ENCODE peak calls at places on chromosomes 13 and 19, in seven cellular contexts. S, X, Y, V, D, C and N are unnamed samples.

GRCh38 chr19:43624933-43625332 is 5.5 kb upstream of the ZNF428 start:
- DNase-seq in D (no peak), Y (no peak), S (peak; percentile 76), C (peak; percentile 44), X (peak; percentile 57), V (no peak), N (no peak)

GRCh38 chr19:22625266-22626035 is 8.7 kb upstream of the ZNF492 start:
- DNase-seq in C (no peak), V (no peak), Y (no peak), X (no peak), D (no peak), S (no peak), N (no peak)

GRCh38 chr19:24051516-24051915 is 35.5 kb upstream of the ZNF254 start:
- DNase-seq in Y (no peak), C (no peak), D (no peak), V (no peak), X (no peak), S (no peak), N (no peak)

GRCh38 chr13:104286566-104287290 is 1220.5 kb upstream of the SLC10A2 start:
- DNase-seq in X (no peak), V (no peak), D (peak; percentile 15), C (no peak), Y (no peak), S (no peak), N (no peak)

GRCh38 chr13:112643759-112644459 is 45.9 kb upstream of the ATP11A start:
- DNase-seq in X (no peak), V (no peak), S (no peak), D (no peak), Y (no peak), C (no peak), N (no peak)

GRCh38 chr13:76791290-76791664 is 94.9 kb downstream of the KCTD12 start:
- DNase-seq in C (no peak), X (peak; percentile 38), D (no peak), S (no peak), V (no peak), Y (no peak), N (no peak)

GRCh38 chr13:66195238-66195637 is 1034.9 kb downstream of the PCDH9 start:
- DNase-seq in X (no peak), C (no peak), S (no peak), D (no peak), Y (no peak), V (no peak), N (no peak)

GRCh38 chr19:34481861-34482379 is 362 bp downstream of the WTIP start:
- DNase-seq in C (peak; percentile 44), X (no peak), Y (no peak), S (peak; percentile 88), D (no peak), V (no peak), N (no peak)

GRCh38 chr19:14059093-14059480 is 2.8 kb downstream of the PALM3 start:
- DNase-seq in V (no peak), D (peak; percentile 37), S (no peak), X (peak; percentile 8), C (no peak), Y (no peak), N (no peak)

GRCh38 chr19:3518669-3519068 is 12.6 kb downstream of the FZR1 start:
- DNase-seq in S (no peak), C (no peak), X (no peak), Y (no peak), V (no peak), D (no peak), N (no peak)

GRCh38 chr13:33379597-33379996 is 94.0 kb upstream of the STARD13 start:
- DNase-seq in C (no peak), D (no peak), V (no peak), X (no peak), S (no peak), Y (no peak), N (no peak)

GRCh38 chr13:106530907-106531520 is 4.4 kb downstream of the EFNB2 start:
- DNase-seq in D (no peak), C (no peak), V (no peak), S (no peak), X (no peak), Y (no peak), N (no peak)

GRCh38 chr13:113763254-113763653 is 4.2 kb downstream of the TMEM255B start:
- DNase-seq in C (no peak), S (no peak), Y (no peak), X (no peak), D (no peak), V (no peak), N (no peak)

GRCh38 chr19:11641241-11641640 is 44.0 kb downstream of the ZNF627 start:
- DNase-seq in S (no peak), X (no peak), D (no peak), C (no peak), V (no peak), Y (no peak), N (no peak)

GRCh38 chr13:108176685-108177274 is 38.6 kb downstream of the LIG4 start:
- DNase-seq in C (no peak), V (no peak), D (no peak), S (no peak), Y (no peak), X (peak; percentile 29), N (no peak)

GRCh38 chr13:103663996-103664395 is 597.8 kb upstream of the SLC10A2 start:
- DNase-seq in D (no peak), C (no peak), V (no peak), Y (no peak), S (no peak), X (no peak), N (no peak)

GRCh38 chr19:58395220-58395978 is at the start of gene RNF225:
- DNase-seq in X (no peak), S (peak; percentile 86), D (no peak), Y (no peak), C (no peak), V (no peak), N (no peak)

GRCh38 chr19:1952635-1953034 is 11.7 kb downstream of the CSNK1G2 start:
- DNase-seq in X (no peak), S (peak; percentile 65), Y (no peak), C (no peak), V (no peak), D (no peak), N (no peak)
- H3K4me3 ChIP-seq in X (no peak overlapping the region), S (no peak overlapping the region), Y (no peak overlapping the region), C (no peak overlapping the region), V (no peak overlapping the region), D (no peak overlapping the region), N (no peak overlapping the region)

DNA sequence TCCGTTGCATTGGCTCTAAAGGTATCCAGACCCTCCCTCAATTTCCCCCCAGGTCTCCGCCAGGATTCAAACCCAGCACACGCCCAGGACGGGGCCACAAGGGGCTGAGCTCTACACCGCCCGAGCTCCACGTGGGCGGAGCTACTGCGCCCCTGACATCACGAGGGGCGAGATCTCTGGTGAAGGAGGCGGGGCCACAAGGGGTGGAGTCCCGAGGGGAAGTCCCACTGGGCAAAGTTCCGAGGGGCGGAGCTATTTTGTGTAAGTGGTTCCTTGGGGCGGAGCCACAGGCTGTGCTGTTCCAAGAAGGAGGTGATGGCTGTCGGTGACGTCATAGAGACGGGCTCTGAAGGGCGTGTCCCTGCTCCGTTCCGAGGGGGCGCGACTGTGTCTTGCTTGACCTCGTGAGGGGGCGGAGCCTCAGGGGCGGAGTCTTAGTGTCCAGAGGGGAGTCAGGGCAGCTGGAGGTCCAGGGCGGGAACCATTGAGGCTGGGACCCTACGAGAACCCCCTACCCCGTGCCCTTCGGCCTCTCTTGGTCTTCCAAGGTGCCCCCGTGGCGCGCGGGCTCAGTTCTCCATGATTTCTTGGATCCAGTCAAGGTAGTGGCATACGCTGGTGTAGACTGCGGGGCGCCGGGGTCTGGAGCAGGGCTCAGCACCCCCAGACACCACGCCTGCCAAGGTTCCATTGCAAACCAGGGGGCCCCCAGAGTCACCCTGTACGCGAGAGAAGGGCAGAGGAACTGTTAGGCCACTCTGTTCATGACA is 1.3 kb upstream of the KLK8 start:
- DNase-seq in X (peak; percentile 17), C (no peak), Y (no peak), V (no peak), D (peak; percentile 42), S (peak; percentile 60), N (no peak)
- H3K4me3 ChIP-seq in X (no peak overlapping the region), C (no peak overlapping the region), Y (no peak overlapping the region), V (no peak overlapping the region), D (no peak overlapping the region), S (no peak overlapping the region), N (no peak overlapping the region)

GRCh38 chr19:17686592-17687042 is 1.5 kb downstream of the UNC13A start:
- DNase-seq in Y (no peak), V (no peak), D (no peak), S (peak; percentile 86), X (peak; percentile 64), C (no peak), N (no peak)
- H3K4me3 ChIP-seq in Y (peak overlapping the region; percentile 15), V (peak overlapping the region; percentile 63), D (peak overlapping the region; percentile 66), S (no peak overlapping the region), X (peak overlapping the region; percentile 10), C (no peak overlapping the region), N (no peak overlapping the region)

GRCh38 chr19:36150586-36150985 is 1.7 kb downstream of the COX7A1 start:
- DNase-seq in S (no peak), C (no peak), Y (no peak), D (no peak), V (no peak), X (no peak), N (no peak)

GRCh38 chr19:36151144-36152051 is 849 bp downstream of the COX7A1 start:
- DNase-seq in C (peak; percentile 70), D (no peak), X (peak; percentile 18), V (peak; percentile 34), S (peak; percentile 79), Y (no peak), N (no peak)

GRCh38 chr19:36152061-36152885 is at the start of gene COX7A1:
- DNase-seq in V (no peak), Y (no peak), S (peak; percentile 89), D (no peak), C (peak; percentile 79), X (peak; percentile 74), N (no peak)

GRCh38 chr19:36149673-36150406 is 2.4 kb downstream of the COX7A1 start:
- DNase-seq in X (no peak), C (no peak), V (no peak), S (peak; percentile 58), Y (no peak), D (no peak), N (no peak)

DNA sequence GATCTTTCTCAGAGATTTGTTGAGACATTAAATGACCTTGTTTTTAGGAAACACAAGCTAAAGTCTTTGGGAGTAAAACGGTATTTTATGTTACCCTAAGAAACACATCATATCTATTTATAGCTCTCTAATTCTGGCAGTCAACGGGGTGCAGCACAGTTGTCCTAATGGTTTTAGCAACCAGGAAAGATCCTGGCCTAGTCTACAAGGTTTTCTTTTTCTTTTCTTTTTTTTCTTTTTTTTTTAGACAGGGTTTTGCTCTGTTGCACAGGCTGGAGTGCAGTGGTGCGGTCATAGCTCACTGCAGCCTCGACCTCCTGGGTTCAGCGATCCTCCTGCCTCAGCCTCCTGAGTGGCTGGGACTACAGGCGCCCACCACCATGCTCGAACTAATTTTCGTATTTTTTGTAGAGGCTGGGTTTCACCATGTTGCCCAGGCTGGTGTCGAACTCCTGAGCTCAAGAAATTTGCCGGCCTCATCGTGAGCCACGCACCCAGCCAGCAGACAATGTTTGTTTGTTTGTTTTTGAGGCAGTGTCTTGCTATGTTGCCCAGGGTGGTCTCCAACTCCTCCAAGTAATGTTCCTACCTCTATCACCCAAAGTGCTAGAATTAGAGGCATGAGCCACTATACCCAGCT is 759 bp upstream of the COX7A1 start:
- DNase-seq in V (no peak), C (peak; percentile 40), S (no peak), Y (no peak), X (no peak), D (no peak), N (no peak)
- H3K4me3 ChIP-seq in V (peak overlapping the region; percentile 83), C (peak overlapping the region; percentile 58), S (peak overlapping the region; percentile 50), Y (peak overlapping the region; percentile 46), X (no peak overlapping the region), D (no peak overlapping the region), N (no peak overlapping the region)